ENCODE peak calls at places on chromosomes 5 and 9, in four cellular contexts. W, F, T and J are unnamed samples.

GRCh38 chr9:90022474-90022873 is 417.7 kb downstream of the GADD45G start:
- DNase-seq in W (peak), F (no peak), T (no peak), J (no peak)

GRCh38 chr9:37788328-37788727 is 3.5 kb upstream of the EXOSC3 start:
- DNase-seq in W (no peak), F (no peak), T (no peak), J (no peak)

GRCh38 chr9:88578486-88579362 is 43.7 kb downstream of the NXNL2 start:
- DNase-seq in W (peak), F (peak), T (peak), J (peak)

GRCh38 chr5:92409131-92409530 is 1026.0 kb upstream of the ARRDC3 start:
- DNase-seq in W (no peak), F (no peak), T (no peak), J (no peak)

GRCh38 chr5:77709993-77710392 is 66.1 kb downstream of the TBCA start:
- DNase-seq in W (no peak), F (no peak), T (no peak), J (no peak)

GRCh38 chr9:38294130-38294529 is 98.4 kb upstream of the ALDH1B1 start:
- DNase-seq in W (no peak), F (no peak), T (no peak), J (no peak)

GRCh38 chr9:38067892-38068615 is 973 bp downstream of the SHB start:
- DNase-seq in W (no peak), F (no peak), T (no peak), J (peak)

GRCh38 chr5:137888875-137889759 is at the start of gene PKD2L2:
- DNase-seq in W (peak), F (no peak), T (peak), J (peak)

GRCh38 chr5:9596833-9597232 is 33.3 kb downstream of the TAS2R1 start:
- DNase-seq in W (no peak), F (no peak), T (no peak), J (no peak)

GRCh38 chr5:74334434-74335364 is 305.8 kb downstream of the ENC1 start:
- DNase-seq in W (no peak), F (no peak), T (no peak), J (no peak)

GRCh38 chr5:75054110-75054930 is 2.0 kb upstream of the GCNT4 start:
- DNase-seq in W (no peak), F (no peak), T (no peak), J (no peak)

GRCh38 chr5:32309766-32310165 is 3.0 kb downstream of the MTMR12 start:
- DNase-seq in W (no peak), F (no peak), T (no peak), J (no peak)

GRCh38 chr9:18442629-18443491 is 31.1 kb upstream of the ADAMTSL1 start:
- DNase-seq in W (peak), F (peak), T (no peak), J (peak)

GRCh38 chr5:77143998-77144836 is 57.1 kb upstream of the ZBED3 start:
- DNase-seq in W (peak), F (peak), T (peak), J (peak)

GRCh38 chr5:87400305-87400899 is 12.3 kb downstream of the CCNH start:
- DNase-seq in W (peak), F (peak), T (no peak), J (peak)

GRCh38 chr9:86328153-86328552 is 26.1 kb downstream of the TUT7 start:
- DNase-seq in W (no peak), F (no peak), T (no peak), J (no peak)

GRCh38 chr5:24161559-24161958 is 483.2 kb downstream of the CDH10 start:
- DNase-seq in W (peak), F (no peak), T (no peak), J (no peak)

GRCh38 chr5:24167791-24168190 is 477.0 kb downstream of the CDH10 start:
- DNase-seq in W (no peak), F (no peak), T (no peak), J (no peak)

GRCh38 chr5:24162343-24162742 is 482.4 kb downstream of the CDH10 start:
- DNase-seq in W (no peak), F (no peak), T (no peak), J (no peak)

DNA sequence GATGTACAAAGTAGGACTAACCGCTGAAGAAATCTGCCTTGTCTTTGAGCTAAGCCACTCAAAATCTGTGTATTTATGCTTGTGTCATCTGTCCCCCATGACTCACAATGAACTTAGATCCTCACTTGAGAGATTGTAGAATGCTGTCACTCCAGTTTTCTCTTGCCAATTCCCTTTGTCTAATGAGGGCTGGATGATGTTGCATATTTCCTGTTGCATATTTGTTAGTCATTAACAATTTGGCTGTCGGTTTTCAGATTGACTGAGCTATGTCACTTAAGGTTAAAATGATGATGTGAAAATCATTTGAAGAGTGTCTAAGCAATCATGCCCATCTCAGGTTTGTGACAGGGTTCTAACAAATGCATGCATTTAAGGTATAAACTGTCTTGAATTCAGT is 481.7 kb downstream of the CDH10 start:
- DNase-seq in W (peak), F (no peak), T (no peak), J (no peak)
- TF ChIP-seq CEBPB in W (no peak), F (no peak), T (no peak), J (no peak)

DNA sequence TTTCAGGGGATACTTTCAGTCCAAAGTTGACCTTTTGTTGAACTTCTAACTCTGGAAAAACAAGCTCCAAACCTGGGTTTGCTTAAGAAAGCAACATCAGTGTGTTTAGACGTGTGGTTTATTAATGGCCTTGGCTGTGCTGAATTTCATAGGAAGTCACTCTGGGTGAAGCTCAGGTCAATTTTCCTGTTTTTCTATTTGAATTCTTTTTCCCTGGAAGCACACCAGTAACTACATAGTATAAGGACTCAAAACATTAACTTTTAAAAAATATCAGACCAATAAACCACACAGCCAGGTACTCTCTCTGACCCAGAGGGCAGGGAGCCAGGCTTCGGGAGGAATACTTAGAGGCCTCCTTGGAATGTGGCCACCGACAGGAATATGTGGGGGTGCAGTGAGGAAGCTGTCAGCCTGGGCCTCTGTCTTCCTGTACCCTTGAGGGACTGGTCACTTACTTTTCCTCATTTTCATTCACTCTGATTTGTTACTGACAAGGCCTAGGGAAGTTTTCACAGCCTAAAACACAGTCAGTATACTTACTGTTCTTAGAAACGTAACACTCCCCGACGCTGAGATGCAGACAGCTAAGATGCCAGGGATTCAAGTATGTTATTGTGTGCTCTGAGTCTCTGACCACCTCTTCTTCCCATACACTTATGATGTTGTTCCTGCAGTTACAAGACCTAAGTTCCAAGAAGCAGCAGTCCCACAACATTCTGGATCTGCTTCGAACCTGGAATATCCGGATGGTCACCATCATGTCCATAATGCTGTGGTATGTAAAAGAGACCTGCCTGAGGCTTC is 18.9 kb downstream of the SLC22A5 start:
- DNase-seq in W (no peak), F (no peak), T (no peak), J (no peak)
- TF ChIP-seq CEBPB in W (no peak), F (no peak), T (no peak), J (no peak)

GRCh38 chr9:113715086-113715485 is 161.0 kb upstream of the ZNF618 start:
- DNase-seq in W (no peak), F (no peak), T (no peak), J (no peak)
- TF ChIP-seq CEBPB in W (no peak), F (no peak), T (no peak), J (no peak)

GRCh38 chr5:169814522-169814921 is 165.8 kb downstream of the INSYN2B start:
- DNase-seq in W (no peak), F (no peak), T (no peak), J (no peak)
- TF ChIP-seq CEBPB in W (no peak), F (no peak), T (no peak), J (no peak)

GRCh38 chr5:69312459-69313160 is 20.0 kb downstream of the CCDC125 start:
- DNase-seq in W (no peak), F (no peak), T (no peak), J (no peak)
- TF ChIP-seq CEBPB in W (no peak), F (no peak), T (no peak), J (no peak)

DNA sequence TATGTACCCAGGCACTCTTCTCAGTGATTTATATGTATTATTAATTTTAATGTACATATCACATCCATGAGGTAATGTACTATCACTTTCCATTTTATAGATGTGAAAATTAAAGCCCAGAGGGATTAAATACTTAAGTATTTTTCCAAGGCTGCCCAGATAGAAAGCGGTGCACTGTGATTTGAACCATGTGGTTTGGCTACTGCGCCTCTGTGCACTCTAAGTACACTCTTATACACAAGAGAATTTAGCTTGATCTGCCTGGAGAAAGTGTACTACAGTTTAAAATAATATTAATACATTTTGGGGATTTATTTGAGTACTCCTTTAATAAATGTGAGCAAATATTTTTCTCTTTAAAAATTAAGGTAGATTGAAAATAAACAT is 360.4 kb upstream of the ACTBL2 start:
- DNase-seq in W (no peak), F (no peak), T (no peak), J (no peak)
- TF ChIP-seq CEBPB in W (no peak), F (no peak), T (no peak), J (no peak)

GRCh38 chr9:35112257-35113020 is 3.2 kb downstream of the ATOSB start:
- DNase-seq in W (no peak), F (no peak), T (no peak), J (peak)
- TF ChIP-seq CEBPB in W (no peak), F (no peak), T (no peak), J (no peak)

DNA sequence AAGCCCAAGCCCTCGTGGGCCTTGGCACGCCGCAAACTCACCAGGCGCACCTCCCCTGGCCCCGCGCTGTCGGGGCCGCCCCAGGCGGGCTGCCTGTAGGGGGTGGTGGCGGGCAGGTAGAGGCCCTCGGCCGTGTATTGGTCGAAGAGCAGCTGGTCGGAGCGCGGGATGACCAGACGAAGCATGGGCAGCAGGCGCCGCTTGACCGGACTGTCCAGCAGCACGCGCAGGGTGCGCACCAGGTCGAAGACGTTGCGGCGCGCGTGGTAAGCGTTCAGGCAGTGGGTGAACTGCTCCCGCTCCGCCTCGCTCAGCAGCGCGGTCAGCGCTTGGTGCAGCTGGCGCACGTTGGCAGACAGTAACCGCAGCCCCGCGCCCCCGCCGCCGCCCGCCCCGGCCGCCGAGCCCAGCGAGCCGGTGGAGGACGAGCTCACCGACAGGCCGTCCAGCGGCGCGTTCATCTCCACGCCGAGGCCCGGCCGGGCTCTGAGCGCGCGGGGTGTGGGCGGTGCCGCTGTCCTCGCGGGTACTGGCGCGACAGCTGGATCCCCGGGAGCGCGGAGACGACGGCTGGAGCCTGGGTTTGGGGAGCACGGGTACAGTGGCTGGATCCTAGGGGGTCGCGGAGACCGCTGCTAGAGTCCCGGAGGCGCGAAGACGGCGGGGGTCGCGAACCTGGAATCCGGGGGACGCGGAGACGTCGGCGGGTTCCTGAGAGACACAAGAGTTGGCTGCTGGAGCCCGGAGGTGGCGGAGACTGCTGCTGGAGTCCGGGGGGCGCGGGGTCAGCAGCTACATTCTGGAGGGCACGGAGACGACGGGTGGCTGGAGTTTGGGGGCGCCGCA is 709 bp downstream of the WHRN start:
- DNase-seq in W (peak), F (peak), T (no peak), J (peak)
- TF ChIP-seq CEBPB in W (no peak), F (no peak), T (no peak), J (no peak)